ENCODE peak calls at places on chromosomes 12 and 14, in four cellular contexts. M is colonic mucosa, Z is NCI-H2227 treated with DMSO at 0.1 percent for 48 hours, H is GM04504. N is an unnamed sample.

GRCh38 chr12:49707812-49708147 is 575 bp upstream of the FMNL3 start:
- DNase-seq in H (no peak), M (no peak), Z (no peak), N (no peak)

GRCh38 chr14:52081964-52082363 is 13.1 kb upstream of the NID2 start:
- DNase-seq in H (no peak), M (no peak), Z (no peak), N (no peak)

GRCh38 chr12:16437281-16437816 is 89.9 kb downstream of the MGST1 start:
- DNase-seq in Z (no peak), M (no peak), H (no peak), N (no peak)

GRCh38 chr12:119338593-119339363 is 4.2 kb downstream of the CCDC60 start:
- DNase-seq in M (no peak), H (no peak), Z (no peak), N (no peak)

GRCh38 chr12:105946541-105946940 is 192.2 kb downstream of the NUAK1 start:
- DNase-seq in H (no peak), M (no peak), Z (no peak), N (no peak)

GRCh38 chr12:12507121-12507520 is 55.5 kb downstream of the DUSP16 start:
- DNase-seq in Z (no peak), M (no peak), H (no peak), N (no peak)

GRCh38 chr14:104676694-104677505 is 12.5 kb upstream of the INF2 start:
- DNase-seq in H (no peak), Z (no peak), M (peak), N (no peak)

GRCh38 chr12:6377667-6377994 is 2.3 kb upstream of the SCNN1A start:
- DNase-seq in Z (no peak), H (no peak), M (peak), N (peak)

GRCh38 chr12:68080577-68080976 is 79.0 kb downstream of the IFNG start:
- DNase-seq in M (no peak), H (no peak), Z (no peak), N (no peak)

GRCh38 chr12:108218911-108219310 is 89.8 kb downstream of the WSCD2 start:
- DNase-seq in M (no peak), H (no peak), Z (no peak), N (no peak)

GRCh38 chr14:71358209-71358931 is 451.1 kb downstream of the PCNX1 start:
- DNase-seq in M (no peak), H (no peak), Z (no peak), N (no peak)

GRCh38 chr12:3527181-3527580 is 36.2 kb downstream of the PRMT8 start:
- DNase-seq in M (no peak), Z (no peak), H (peak), N (no peak)

GRCh38 chr14:21105095-21105494 is 4.2 kb downstream of the TMEM253 start:
- DNase-seq in M (peak), H (no peak), Z (no peak), N (no peak)

GRCh38 chr12:106305376-106305775 is 2.8 kb downstream of the TCP11L2 start:
- DNase-seq in M (no peak), H (no peak), Z (no peak), N (no peak)

GRCh38 chr14:105468621-105469241 is 5.9 kb upstream of the CRIP2 start:
- DNase-seq in Z (no peak), H (no peak), M (no peak), N (no peak)

GRCh38 chr14:85250369-85250768 is 279.6 kb upstream of the FLRT2 start:
- DNase-seq in Z (no peak), H (no peak), M (no peak), N (no peak)

GRCh38 chr12:121538699-121539061 is 42.1 kb downstream of the KDM2B start:
- DNase-seq in Z (no peak), M (peak), H (no peak), N (peak)

GRCh38 chr12:30630378-30631285 is 65.0 kb downstream of the IPO8 start:
- DNase-seq in H (no peak), Z (peak), M (no peak), N (no peak)

GRCh38 chr14:95262511-95262891 is 57.2 kb downstream of the CLMN start:
- DNase-seq in M (no peak), Z (no peak), H (no peak), N (no peak)

GRCh38 chr12:77751939-77752338 is 78.8 kb upstream of the NAV3 start:
- DNase-seq in H (no peak), M (no peak), Z (no peak), N (no peak)

GRCh38 chr12:123047289-123047688 is 66.8 kb downstream of the ARL6IP4 start:
- DNase-seq in H (no peak), M (no peak), Z (no peak), N (no peak)

N was measured in left colon.